ENCODE peak calls at places on chromosomes 5 and 9, in eight cellular contexts. G is HepG2, A is upper lobe of left lung, X is HCT116, C is Panc1, I is GM12878, F is GM23338, Q is K562. N is an unnamed sample.

GRCh38 chr5:72093824-72094223 is 13.5 kb upstream of the MAP1B start:
- ATAC-seq in G (no peak), A (no peak), X (no peak), C (no peak), I (peak; percentile 80), F (no peak), Q (no peak), N (no peak)

GRCh38 chr9:108093773-108094675 is 604.5 kb upstream of the KLF4 start:
- ATAC-seq in G (peak; percentile 81), A (no peak), X (peak; percentile 95), C (no peak), I (no peak), F (no peak), Q (peak; percentile 94), N (peak; percentile 29)

GRCh38 chr5:136012041-136012804 is 16.6 kb upstream of the TGFBI start:
- ATAC-seq in G (no peak), A (no peak), X (no peak), C (no peak), I (no peak), F (no peak), Q (no peak), N (peak; percentile 38)

GRCh38 chr5:146165469-146165868 is 17.0 kb downstream of the LARS1 start:
- ATAC-seq in G (no peak), A (no peak), X (no peak), C (no peak), I (no peak), F (no peak), Q (no peak), N (no peak)

GRCh38 chr5:69450116-69450515 is 35.2 kb downstream of the MARVELD2 start:
- ATAC-seq in G (no peak), A (no peak), X (no peak), C (peak; percentile 66), I (no peak), F (no peak), Q (no peak), N (no peak)

GRCh38 chr5:96219580-96220281 is 213.3 kb downstream of the PCSK1 start:
- ATAC-seq in G (no peak), A (no peak), X (no peak), C (peak; percentile 34), I (no peak), F (no peak), Q (no peak), N (no peak)

GRCh38 chr5:163269624-163270023 is 167.8 kb upstream of the CCNG1 start:
- ATAC-seq in G (no peak), A (no peak), X (no peak), C (no peak), I (peak; percentile 84), F (peak; percentile 61), Q (peak; percentile 66), N (no peak)

GRCh38 chr5:145946112-145946861 is 9.9 kb downstream of the SH3RF2 start:
- ATAC-seq in G (peak; percentile 64), A (peak; percentile 27), X (peak; percentile 81), C (peak; percentile 77), I (peak; percentile 94), F (no peak), Q (peak; percentile 73), N (no peak)

GRCh38 chr9:2630158-2630557 is 8.6 kb downstream of the VLDLR start:
- ATAC-seq in G (no peak), A (no peak), X (no peak), C (no peak), I (no peak), F (no peak), Q (no peak), N (no peak)

GRCh38 chr5:174518512-174518911 is 205.9 kb upstream of the MSX2 start:
- ATAC-seq in G (no peak), A (no peak), X (no peak), C (no peak), I (no peak), F (no peak), Q (no peak), N (no peak)

GRCh38 chr9:126637002-126637849 is 23.5 kb downstream of the LMX1B start:
- ATAC-seq in G (no peak), A (no peak), X (no peak), C (peak; percentile 27), I (no peak), F (no peak), Q (no peak), N (no peak)

GRCh38 chr5:58019614-58020013 is 440.3 kb downstream of the PLK2 start:
- ATAC-seq in G (no peak), A (peak; percentile 80), X (no peak), C (no peak), I (no peak), F (no peak), Q (no peak), N (peak; percentile 40)

GRCh38 chr9:85062385-85062784 is 392.9 kb downstream of the NTRK2 start:
- ATAC-seq in G (no peak), A (no peak), X (no peak), C (no peak), I (peak; percentile 67), F (no peak), Q (no peak), N (no peak)

GRCh38 chr9:133087429-133088145 is 25.8 kb downstream of the CEL start:
- ATAC-seq in G (no peak), A (no peak), X (no peak), C (no peak), I (no peak), F (no peak), Q (no peak), N (no peak)

GRCh38 chr5:42621242-42621641 is 135.4 kb upstream of the CCDC152 start:
- ATAC-seq in G (no peak), A (no peak), X (no peak), C (no peak), I (no peak), F (no peak), Q (no peak), N (no peak)

GRCh38 chr5:59460368-59461153 is 433.0 kb downstream of the PDE4D start:
- ATAC-seq in G (no peak), A (no peak), X (no peak), C (no peak), I (no peak), F (no peak), Q (no peak), N (peak; percentile 48)

GRCh38 chr9:132614324-132614723 is 31.9 kb downstream of the BARHL1 start:
- ATAC-seq in G (no peak), A (no peak), X (no peak), C (no peak), I (no peak), F (no peak), Q (no peak), N (no peak)

GRCh38 chr5:126659805-126660483 is 59.2 kb downstream of the PHAX start:
- ATAC-seq in G (no peak), A (no peak), X (no peak), C (no peak), I (peak; percentile 87), F (no peak), Q (no peak), N (no peak)

GRCh38 chr5:55438931-55439477 is 95.8 kb downstream of the PLPP1 start:
- ATAC-seq in G (peak; percentile 49), A (peak; percentile 68), X (peak; percentile 26), C (peak; percentile 24), I (no peak), F (peak; percentile 49), Q (no peak), N (peak; percentile 75)

GRCh38 chr5:79070002-79070567 is 518 bp downstream of the BHMT2 start:
- ATAC-seq in G (peak; percentile 19), A (peak; percentile 24), X (no peak), C (no peak), I (no peak), F (peak; percentile 40), Q (no peak), N (peak; percentile 10)

GRCh38 chr5:72093231-72093630 is 14.0 kb upstream of the MAP1B start:
- ATAC-seq in G (no peak), A (no peak), X (no peak), C (no peak), I (peak; percentile 49), F (no peak), Q (no peak), N (no peak)

GRCh38 chr9:121609845-121610637 is 41.4 kb upstream of the DAB2IP start:
- ATAC-seq in G (peak; percentile 88), A (no peak), X (peak; percentile 86), C (peak; percentile 66), I (no peak), F (no peak), Q (no peak), N (peak; percentile 86)
- TF ChIP-seq POLR2AphosphoS5 in G (no peak), A (no peak), X (peak; percentile 35), C (no peak), I (no peak), F (no peak), Q (no peak), N (peak; percentile 93)

GRCh38 chr5:160030631-160031377 is 21.9 kb downstream of the TTC1 start:
- ATAC-seq in G (no peak), A (no peak), X (no peak), C (no peak), I (no peak), F (no peak), Q (no peak), N (no peak)
- TF ChIP-seq CTCF in G (no peak), A (no peak), X (no peak), C (no peak), I (no peak), F (no peak), Q (no peak), N (no peak)

GRCh38 chr9:137042751-137043727 is 2.9 kb downstream of the NPDC1 start:
- ATAC-seq in G (no peak), A (peak; percentile 9), X (no peak), C (no peak), I (no peak), F (no peak), Q (peak; percentile 35), N (peak; percentile 35)
- TF ChIP-seq POLR2AphosphoS5 in G (no peak), A (no peak), X (no peak), C (no peak), I (no peak), F (no peak), Q (no peak), N (no peak)

DNA sequence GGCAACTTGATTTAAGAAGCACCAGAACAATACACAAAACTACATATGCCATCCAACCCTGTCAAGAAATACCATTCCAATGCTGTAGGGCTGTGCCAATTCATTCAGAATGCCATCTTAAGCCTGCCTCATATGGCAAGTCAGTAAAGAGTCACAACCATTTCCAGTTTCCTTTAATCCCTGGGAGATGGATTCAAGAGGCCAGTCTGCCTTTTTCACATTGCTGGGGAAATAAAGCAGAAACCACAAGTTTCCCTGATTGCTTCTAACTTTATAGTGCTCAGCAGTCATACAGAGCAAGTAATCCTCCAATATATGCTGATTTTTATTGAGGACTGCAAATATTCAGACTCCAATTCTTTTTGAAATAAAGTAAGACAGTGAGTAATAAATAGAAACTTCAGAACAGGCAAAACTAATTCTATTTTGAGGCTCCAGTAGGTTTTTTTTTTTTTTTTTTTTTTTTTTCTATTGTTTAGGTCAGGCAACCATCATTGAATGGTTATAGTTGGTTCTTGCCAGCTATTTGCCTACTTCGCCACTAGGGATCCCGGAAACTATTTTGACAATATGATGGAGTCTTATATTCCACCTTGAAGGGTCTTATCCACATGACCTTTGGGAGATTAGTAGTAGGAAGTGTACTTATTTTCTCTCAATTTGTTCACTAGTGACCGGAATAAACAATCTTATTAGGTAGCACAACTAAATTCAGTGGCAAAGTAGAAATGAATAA is 400.9 kb upstream of the MEF2C start:
- ATAC-seq in G (no peak), A (no peak), X (peak; percentile 59), C (no peak), I (no peak), F (peak; percentile 66), Q (peak; percentile 37), N (no peak)
- TF ChIP-seq CTCF in G (no peak), A (no peak), X (peak; percentile 40), C (no peak), I (no peak), F (peak; percentile 59), Q (no peak), N (no peak)